ENCODE peak calls at places on chromosomes 5 and 9, in eight cellular contexts. K is stimulated activated CD4-positive, alpha-beta T cell treated with anti-CD3 and anti-CD28 coated beads, Interleukin-12 subunit alpha, Interleukin-12 subunit beta, amount 100 ng/mL, for 24 hours; V is CD4-positive, alpha-beta T cell; F is activated CD4-positive, alpha-beta T cell treated with anti-CD3 and anti-CD28 coated beads, Interleukin-2, amount 50 U/mL, for 1 hour; I is anterior cingulate cortex; Y is cardiac muscle cell; Q is HEK293T; J is RKO. H is an unnamed sample.

GRCh38 chr5:141493500-141494422 is 4.9 kb downstream of the PCDHGC5 start:
- DNase-seq in V (no peak), Y (no peak), Q (no peak), F (no peak), K (no peak), I (peak), J (no peak), H (no peak)

GRCh38 chr5:119476341-119476740 is 24.0 kb downstream of the HSD17B4 start:
- DNase-seq in K (no peak), J (no peak), I (no peak), F (no peak), Y (no peak), V (no peak), Q (no peak), H (no peak)

GRCh38 chr5:94228791-94229190 is 389.6 kb downstream of the KIAA0825 start:
- DNase-seq in F (no peak), I (no peak), J (no peak), Q (no peak), Y (no peak), V (no peak), K (no peak), H (no peak)

GRCh38 chr5:178207183-178207916 is 3.0 kb downstream of the HNRNPAB start:
- DNase-seq in Q (no peak), J (no peak), F (no peak), I (no peak), K (no peak), V (no peak), Y (no peak), H (no peak)

GRCh38 chr5:163964650-163965049 is 459.2 kb downstream of the MAT2B start:
- DNase-seq in F (no peak), Y (peak), J (no peak), K (no peak), I (no peak), Q (no peak), V (no peak), H (no peak)

GRCh38 chr9:83199240-83199639 is 136.3 kb upstream of the RASEF start:
- DNase-seq in K (no peak), I (peak), Q (peak), F (no peak), Y (peak), J (peak), V (no peak), H (no peak)

GRCh38 chr9:127874301-127875216 is 2.9 kb downstream of the AK1 start:
- DNase-seq in Y (no peak), K (no peak), F (no peak), V (no peak), Q (no peak), J (no peak), I (no peak), H (no peak)

GRCh38 chr9:104866186-104866585 is 61.8 kb downstream of the ABCA1 start:
- DNase-seq in J (peak), K (no peak), Y (no peak), Q (no peak), F (no peak), I (no peak), V (no peak), H (no peak)

GRCh38 chr9:19940808-19941207 is 152.0 kb upstream of the SLC24A2 start:
- DNase-seq in J (no peak), I (no peak), K (no peak), Y (no peak), V (no peak), Q (no peak), F (no peak), H (no peak)

GRCh38 chr5:3593771-3594513 is 1.7 kb upstream of the IRX1 start:
- DNase-seq in F (no peak), Q (no peak), J (no peak), Y (no peak), V (no peak), K (no peak), I (no peak), H (no peak)

GRCh38 chr5:126370796-126371718 is 52.2 kb upstream of the GRAMD2B start:
- DNase-seq in K (no peak), Y (no peak), J (peak), I (no peak), F (no peak), V (no peak), Q (no peak), H (no peak)

GRCh38 chr9:33714989-33715388 is 80.4 kb upstream of the PRSS3 start:
- DNase-seq in Y (no peak), V (no peak), F (no peak), Q (no peak), K (no peak), J (no peak), I (no peak), H (no peak)

GRCh38 chr5:56106837-56107236 is 112.1 kb upstream of the IL6ST start:
- DNase-seq in Y (no peak), F (no peak), K (no peak), Q (no peak), I (no peak), J (no peak), V (no peak), H (no peak)

GRCh38 chr9:116844621-116845020 is 157.5 kb downstream of the TRIM32 start:
- DNase-seq in K (no peak), Y (no peak), Q (no peak), J (no peak), I (no peak), V (no peak), F (no peak), H (no peak)

GRCh38 chr5:115599502-115599901 is 2.8 kb downstream of the TICAM2 start:
- DNase-seq in I (peak), F (no peak), K (no peak), V (no peak), Q (no peak), J (no peak), Y (no peak), H (no peak)

GRCh38 chr5:170301901-170302728 is 4.5 kb upstream of the LCP2 start:
- DNase-seq in Q (no peak), K (no peak), J (no peak), F (no peak), Y (no peak), V (no peak), I (no peak), H (no peak)

GRCh38 chr5:135012951-135013391 is 21.1 kb downstream of the PITX1 start:
- DNase-seq in Y (no peak), F (no peak), K (no peak), V (no peak), Q (no peak), I (no peak), J (no peak), H (no peak)

GRCh38 chr9:1411826-1412225 is 361.7 kb downstream of the DMRT2 start:
- DNase-seq in J (no peak), Q (no peak), V (no peak), K (no peak), F (no peak), Y (no peak), I (no peak), H (no peak)

GRCh38 chr9:128026255-128027165 is 40.6 kb downstream of the NAIF1 start:
- DNase-seq in V (peak), K (peak), J (no peak), Q (no peak), Y (no peak), F (peak), I (no peak), H (peak)

GRCh38 chr9:91562412-91562811 is 138.8 kb upstream of the NFIL3 start:
- DNase-seq in F (no peak), J (no peak), I (no peak), K (no peak), Q (no peak), V (no peak), Y (no peak), H (no peak)

GRCh38 chr5:177382423-177383029 is 1.7 kb upstream of the SLC34A1 start:
- DNase-seq in K (no peak), J (no peak), I (peak), Q (no peak), F (no peak), Y (peak), V (no peak), H (peak)

GRCh38 chr9:78167356-78167755 is 68.5 kb upstream of the CEP78 start:
- DNase-seq in I (no peak), K (no peak), Y (no peak), V (no peak), F (no peak), J (no peak), Q (no peak), H (no peak)

GRCh38 chr9:1980387-1980786 is 34.8 kb upstream of the SMARCA2 start:
- DNase-seq in J (no peak), V (no peak), Q (no peak), Y (no peak), I (no peak), F (no peak), K (no peak), H (no peak)

GRCh38 chr5:175094461-175094860 is 349.5 kb downstream of the DRD1 start:
- DNase-seq in F (no peak), K (no peak), V (no peak), Y (no peak), Q (no peak), I (no peak), J (no peak), H (no peak)

GRCh38 chr9:128416014-128416413 is 4.6 kb upstream of the CERCAM start:
- DNase-seq in V (no peak), F (no peak), Y (no peak), K (no peak), Q (no peak), J (no peak), I (no peak), H (no peak)

GRCh38 chr9:297104-297794 is 82.6 kb downstream of the DOCK8 start:
- DNase-seq in Y (no peak), J (no peak), K (no peak), I (no peak), F (no peak), V (no peak), Q (no peak), H (no peak)

GRCh38 chr5:120055858-120056257 is 408.2 kb upstream of the PRR16 start:
- DNase-seq in J (peak), F (no peak), I (no peak), K (no peak), Y (peak), V (no peak), Q (no peak), H (no peak)

GRCh38 chr9:131020388-131020787 is 11.4 kb downstream of the LAMC3 start:
- DNase-seq in Q (no peak), I (no peak), J (peak), V (no peak), F (no peak), Y (no peak), K (no peak), H (no peak)

GRCh38 chr5:155529366-155529765 is 515.8 kb downstream of the KIF4B start:
- DNase-seq in J (no peak), I (no peak), Y (no peak), Q (no peak), K (no peak), F (no peak), V (no peak), H (no peak)

GRCh38 chr5:1737790-1738405 is 61.7 kb downstream of the MRPL36 start:
- DNase-seq in Q (peak), J (peak), F (peak), K (no peak), Y (peak), I (no peak), V (peak), H (peak)

GRCh38 chr9:93132287-93132927 is 1.6 kb downstream of the NINJ1 start:
- DNase-seq in V (no peak), I (no peak), Y (no peak), Q (no peak), K (no peak), J (no peak), F (no peak), H (no peak)

GRCh38 chr5:95822408-95823240 is at the start of gene GLRX:
- DNase-seq in V (peak), F (peak), Y (peak), J (peak), Q (peak), I (peak), K (no peak), H (peak)

GRCh38 chr9:132207839-132208615 is 46.2 kb downstream of the NTNG2 start:
- DNase-seq in V (no peak), Q (no peak), J (no peak), Y (no peak), K (no peak), F (no peak), I (no peak), H (no peak)

GRCh38 chr5:135317286-135317685 is 81.7 kb downstream of the MACROH2A1 start:
- DNase-seq in Y (no peak), K (no peak), F (no peak), I (no peak), Q (no peak), V (no peak), J (no peak), H (no peak)

GRCh38 chr5:129135633-129136032 is 41.1 kb downstream of the ISOC1 start:
- DNase-seq in Y (no peak), K (no peak), J (peak), V (no peak), I (no peak), F (no peak), Q (no peak), H (no peak)

GRCh38 chr9:38386319-38386895 is 6.1 kb upstream of the ALDH1B1 start:
- DNase-seq in K (no peak), F (no peak), I (no peak), V (no peak), Y (no peak), Q (no peak), J (no peak), H (no peak)

GRCh38 chr5:44875661-44876250 is 67.0 kb downstream of the MRPS30 start:
- DNase-seq in I (no peak), F (no peak), J (peak), V (no peak), K (no peak), Q (no peak), Y (no peak), H (no peak)

GRCh38 chr9:90124961-90125360 is 517.7 kb downstream of the DIRAS2 start:
- DNase-seq in I (no peak), Q (no peak), Y (no peak), V (no peak), F (no peak), K (no peak), J (no peak), H (no peak)